ENCODE peak calls at places on chromosome 22, in nine cellular contexts. U is activated T-cell treated with anti-CD3 and anti-CD28 coated beads for 1 hour, G is neuronal stem cell, H is hippocampal formation, K is caudate nucleus, D is astrocyte of the spinal cord, B is NCI-H1092, P is bronchial epithelial cell, W is Calu3. M is an unnamed sample.

GRCh38 chr22:36641902-36642640 is 61.5 kb downstream of the CACNG2 start:
- DNase-seq in B (peak), P (peak), U (no peak), G (no peak), H (no peak), K (peak), W (no peak), D (no peak), M (peak)

GRCh38 chr22:47232753-47233152 is 470.3 kb downstream of the TBC1D22A start:
- DNase-seq in G (no peak), H (no peak), U (no peak), D (no peak), K (no peak), P (no peak), B (no peak), W (no peak), M (no peak)

GRCh38 chr22:33871935-33872334 is 48.3 kb downstream of the LARGE1 start:
- DNase-seq in B (no peak), D (no peak), W (no peak), U (no peak), G (no peak), P (no peak), K (no peak), H (no peak), M (no peak)

GRCh38 chr22:23782649-23783048 is 4.1 kb upstream of the SMARCB1 start:
- DNase-seq in D (no peak), W (no peak), H (no peak), B (no peak), U (no peak), K (no peak), G (no peak), P (no peak), M (no peak)

GRCh38 chr22:39309881-39310714 is 9.3 kb downstream of the RPL3 start:
- DNase-seq in P (peak), U (no peak), H (no peak), B (no peak), D (no peak), G (no peak), K (no peak), W (no peak), M (no peak)

GRCh38 chr22:50562523-50563409 is at the start of gene SYCE3:
- DNase-seq in H (peak), D (peak), B (peak), K (peak), W (peak), P (peak), U (peak), G (peak), M (peak)

GRCh38 chr22:42330953-42331525 is 60.6 kb upstream of the TCF20 start:
- DNase-seq in P (no peak), D (no peak), G (no peak), K (no peak), H (no peak), W (no peak), U (no peak), B (peak), M (peak)

GRCh38 chr22:22657712-22658111 is 13.3 kb downstream of the GGTLC2 start:
- DNase-seq in W (no peak), K (no peak), U (no peak), H (no peak), B (no peak), G (no peak), D (no peak), P (no peak), M (no peak)

GRCh38 chr22:20998411-20999336 is 3.2 kb downstream of the THAP7 start:
- DNase-seq in B (no peak), H (no peak), P (no peak), D (no peak), W (no peak), K (no peak), G (no peak), U (no peak), M (no peak)

GRCh38 chr22:50523806-50524663 is 1.4 kb downstream of the SCO2 start:
- DNase-seq in K (no peak), D (no peak), B (no peak), H (no peak), W (no peak), P (no peak), U (no peak), G (no peak), M (peak)

GRCh38 chr22:40473703-40474102 is 103.3 kb downstream of the SGSM3 start:
- DNase-seq in H (no peak), B (no peak), G (no peak), W (no peak), K (no peak), U (no peak), P (no peak), D (no peak), M (no peak)

GRCh38 chr22:19063581-19064353 is 58.4 kb downstream of the DGCR2 start:
- DNase-seq in U (no peak), P (no peak), H (no peak), W (no peak), D (no peak), G (no peak), K (no peak), B (no peak), M (no peak)

GRCh38 chr22:23591846-23592245 is 11.8 kb upstream of the IGLL1 start:
- DNase-seq in D (no peak), W (no peak), P (no peak), G (no peak), U (no peak), B (no peak), K (no peak), H (no peak), M (no peak)

GRCh38 chr22:17368144-17368726 is 1.0 kb upstream of the CECR2 start:
- DNase-seq in D (no peak), K (no peak), W (no peak), B (peak), U (no peak), G (no peak), P (no peak), H (no peak), M (no peak)